ENCODE peak calls at places on chromosomes 1 and 21, in six cellular contexts. D, R, T, S, X and H are unnamed samples.

GRCh38 chr1:99062192-99062591 is 57.5 kb upstream of the PLPPR5 start:
- DNase-seq in X (no peak), D (no peak), S (no peak), T (no peak), R (no peak), H (no peak)

GRCh38 chr1:201742476-201742875 is 86.5 kb upstream of the IPO9 start:
- DNase-seq in T (no peak), S (no peak), X (no peak), D (peak; percentile 52), R (no peak), H (no peak)

GRCh38 chr1:25727819-25728286 is 72.1 kb upstream of the SELENON start:
- DNase-seq in R (no peak), T (no peak), X (peak; percentile 95), S (no peak), D (peak; percentile 58), H (no peak)

GRCh38 chr1:166915941-166916340 is 39.9 kb upstream of the TADA1 start:
- DNase-seq in D (peak; percentile 7), T (no peak), X (no peak), S (no peak), R (no peak), H (no peak)

GRCh38 chr1:168386949-168387586 is 106.4 kb downstream of the TBX19 start:
- DNase-seq in T (peak; percentile 20), S (no peak), X (peak; percentile 46), R (peak; percentile 85), D (peak; percentile 68), H (no peak)

GRCh38 chr1:5198328-5198727 is 543.9 kb downstream of the AJAP1 start:
- DNase-seq in S (no peak), X (peak; percentile 7), D (peak; percentile 47), T (no peak), R (no peak), H (no peak)

GRCh38 chr1:211925016-211925415 is 94.5 kb upstream of the LPGAT1 start:
- DNase-seq in S (peak; percentile 29), X (no peak), D (peak; percentile 51), T (no peak), R (no peak), H (no peak)

GRCh38 chr1:160045653-160046052 is 13.9 kb upstream of the PIGM start:
- DNase-seq in S (no peak), X (no peak), T (no peak), R (no peak), D (no peak), H (no peak)

GRCh38 chr1:11524465-11525150 is 45.7 kb downstream of the DISP3 start:
- DNase-seq in X (no peak), D (no peak), T (no peak), S (no peak), R (no peak), H (peak; percentile 5)

GRCh38 chr1:160117709-160118183 is 2.2 kb downstream of the ATP1A2 start:
- DNase-seq in R (no peak), S (no peak), T (no peak), D (peak; percentile 72), X (peak; percentile 61), H (no peak)

GRCh38 chr1:116376734-116377096 is 3.7 kb downstream of the ATP1A1 start:
- DNase-seq in D (no peak), T (no peak), X (no peak), S (no peak), R (no peak), H (peak; percentile 49)

GRCh38 chr1:63042278-63042677 is 258.3 kb downstream of the ATG4C start:
- DNase-seq in T (no peak), S (no peak), X (peak; percentile 84), D (peak; percentile 36), R (no peak), H (peak; percentile 14)

GRCh38 chr1:151710187-151710586 is 6.4 kb downstream of the CELF3 start:
- DNase-seq in D (peak; percentile 89), T (peak; percentile 87), X (no peak), S (peak; percentile 5), R (peak; percentile 40), H (no peak)

GRCh38 chr1:55474168-55474786 is 259.1 kb upstream of the USP24 start:
- DNase-seq in X (no peak), R (no peak), D (no peak), S (no peak), T (no peak), H (no peak)

GRCh38 chr1:159577446-159577845 is 10.2 kb upstream of the APCS start:
- DNase-seq in S (no peak), D (no peak), R (no peak), T (no peak), X (no peak), H (no peak)

GRCh38 chr1:27070390-27071048 is 57.9 kb upstream of the TENT5B start:
- DNase-seq in D (peak; percentile 33), X (no peak), R (no peak), T (no peak), S (peak; percentile 51), H (no peak)

GRCh38 chr21:35831791-35832190 is 228.5 kb downstream of the SETD4 start:
- DNase-seq in X (no peak), D (no peak), S (no peak), R (no peak), T (no peak), H (no peak)

GRCh38 chr1:71908313-71908712 is 374.0 kb downstream of the NEGR1 start:
- DNase-seq in S (no peak), R (no peak), D (no peak), X (no peak), T (no peak), H (no peak)

GRCh38 chr1:20729155-20729931 is 3.2 kb downstream of the SH2D5 start:
- DNase-seq in X (no peak), T (no peak), D (no peak), S (no peak), R (no peak), H (no peak)

GRCh38 chr1:25879675-25880074 is 4.2 kb upstream of the PAQR7 start:
- DNase-seq in X (no peak), D (no peak), T (no peak), S (no peak), R (no peak), H (no peak)

GRCh38 chr1:11078631-11079030 is 18.8 kb upstream of the SRM start:
- DNase-seq in T (no peak), S (no peak), R (no peak), D (no peak), X (no peak), H (no peak)

GRCh38 chr1:199743227-199743626 is 284.3 kb upstream of the NR5A2 start:
- DNase-seq in S (no peak), R (no peak), T (no peak), X (no peak), D (no peak), H (no peak)

GRCh38 chr1:42177551-42177981 is 13.0 kb upstream of the GUCA2A start:
- DNase-seq in T (no peak), S (no peak), R (no peak), X (no peak), D (no peak), H (no peak)

GRCh38 chr1:28115267-28115666 is 26.9 kb upstream of the EYA3 start:
- DNase-seq in R (peak; percentile 44), D (no peak), T (no peak), X (no peak), S (no peak), H (no peak)

GRCh38 chr1:226222686-226223085 is 778 bp upstream of the MIXL1 start:
- DNase-seq in T (no peak), S (no peak), X (no peak), D (no peak), R (no peak), H (no peak)
- H3K4me1 ChIP-seq in T (no peaks in the 10 kb centered on the region), S (peaks cover 29% of the 10 kb centered on the region), X (peaks cover 9% of the 10 kb centered on the region), D (peaks cover 7% of the 10 kb centered on the region), R (peaks cover 3% of the 10 kb centered on the region), H (no peaks in the 10 kb centered on the region)

DNA sequence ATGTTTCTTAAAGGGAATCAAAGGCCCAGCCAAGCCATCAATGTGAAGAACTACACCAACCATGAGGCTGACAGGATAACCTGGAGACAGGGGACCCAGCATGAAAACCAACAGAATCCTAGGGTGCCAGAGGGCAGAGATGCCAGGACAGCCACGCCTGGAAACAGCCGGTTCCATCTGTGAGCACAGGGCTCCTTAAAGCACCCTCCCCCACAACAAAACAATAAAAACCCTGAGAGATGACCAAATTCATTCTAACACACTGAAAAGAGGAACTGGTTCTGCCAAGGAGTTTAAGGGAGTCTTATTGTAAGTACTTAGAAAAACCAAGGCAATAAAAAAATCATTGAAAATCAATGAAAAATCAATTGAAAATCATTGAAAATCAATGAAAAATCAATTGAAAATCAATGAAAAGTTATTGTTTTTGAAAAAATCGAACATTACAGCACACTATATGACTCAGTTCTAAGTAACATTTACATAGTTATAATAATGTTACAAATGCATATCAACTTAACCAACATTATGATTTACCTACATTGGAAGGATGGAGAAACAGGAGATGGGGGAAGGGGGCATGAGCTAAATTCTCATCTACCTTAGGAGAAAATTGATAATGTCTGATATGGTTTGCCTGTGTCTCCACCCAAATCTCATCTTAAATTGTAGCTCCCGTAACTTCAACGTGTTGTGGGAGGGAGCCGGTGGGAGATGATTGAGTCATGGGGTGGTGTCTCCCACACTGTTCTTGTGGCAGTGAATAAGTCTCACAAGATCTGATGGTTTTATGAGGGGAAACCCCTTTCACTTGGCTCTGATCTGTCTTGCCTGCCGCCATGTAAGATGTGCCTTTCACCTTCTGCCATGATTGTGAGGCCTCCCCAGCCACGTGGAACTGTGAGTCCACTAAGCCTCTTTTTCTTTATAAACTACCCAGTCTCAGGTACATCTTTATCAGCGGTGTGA is 141.8 kb upstream of the ERG start:
- DNase-seq in T (no peak), X (no peak), D (no peak), R (no peak), S (no peak), H (no peak)
- H3K4me3 ChIP-seq in T (no peak overlapping the region), X (no peak overlapping the region), D (no peak overlapping the region), R (no peak overlapping the region), S (no peak overlapping the region), H (no peak overlapping the region)

DNA sequence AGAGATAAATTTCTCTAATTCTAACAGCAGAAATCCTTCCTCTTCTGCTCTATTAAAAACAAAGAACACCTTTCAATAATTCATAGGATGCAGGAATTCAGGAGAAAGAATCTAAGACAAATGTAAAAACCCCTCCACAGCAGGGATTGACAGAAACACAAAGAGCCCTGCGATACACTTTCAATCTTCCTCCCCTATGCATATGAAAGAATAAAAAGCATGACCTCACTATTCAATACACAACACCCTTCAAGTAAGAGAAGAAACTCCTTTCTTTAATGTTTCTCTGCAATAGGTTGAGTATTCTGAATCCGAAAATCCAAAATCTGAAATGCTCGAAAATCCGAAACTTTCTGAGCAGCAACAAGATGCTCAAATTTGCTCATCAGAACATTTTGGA is 17.1 kb downstream of the SRSF4 start:
- DNase-seq in X (no peak), T (no peak), S (no peak), R (no peak), D (no peak), H (peak; percentile 33)
- H3K36me3 ChIP-seq in X (peaks cover 28% of the 10 kb centered on the region), T (peaks cover 17% of the 10 kb centered on the region), S (peaks cover 96% of the 10 kb centered on the region), R (peaks cover 22% of the 10 kb centered on the region), D (peaks cover 22% of the 10 kb centered on the region), H (peaks cover 54% of the 10 kb centered on the region)

DNA sequence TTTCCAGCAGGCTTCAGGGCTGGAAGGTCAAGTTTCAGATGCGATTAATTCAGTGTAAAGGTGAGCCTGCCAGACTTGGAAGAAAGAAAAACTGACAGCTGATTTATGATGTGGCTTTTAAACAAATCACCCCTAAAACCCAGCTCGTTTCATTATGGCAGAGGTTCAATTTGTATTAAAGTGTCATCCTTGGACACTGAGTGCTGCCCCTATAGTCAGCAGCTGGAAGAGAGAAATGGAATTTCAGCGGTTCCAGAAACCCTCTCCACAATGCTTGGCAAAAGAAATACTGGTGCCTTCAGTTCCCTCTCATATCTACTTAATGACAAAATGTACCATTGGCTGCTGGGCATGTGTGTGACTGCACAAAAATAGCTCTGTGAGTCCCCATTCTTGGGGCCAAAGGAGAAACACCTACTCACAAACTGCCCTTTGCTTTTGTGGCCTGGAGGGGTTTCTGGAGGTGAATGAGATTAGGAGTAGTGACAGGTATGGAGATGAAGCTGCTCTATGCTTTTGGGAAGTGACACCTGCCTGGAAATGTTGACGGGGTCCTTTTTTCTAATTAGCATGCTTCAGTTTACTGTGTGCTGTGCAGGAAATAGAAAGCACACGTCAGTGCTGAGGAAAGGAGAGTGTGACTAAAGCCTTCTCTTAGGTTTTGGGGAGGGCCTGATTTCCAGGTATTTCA is 95.1 kb upstream of the TSPAN2 start:
- DNase-seq in R (no peak), D (no peak), X (peak; percentile 27), T (no peak), S (no peak), H (no peak)
- H3K4me1 ChIP-seq in R (no peaks in the 10 kb centered on the region), D (peaks cover 5% of the 10 kb centered on the region), X (peaks cover 19% of the 10 kb centered on the region), T (peaks cover 2% of the 10 kb centered on the region), S (no peaks in the 10 kb centered on the region), H (no peaks in the 10 kb centered on the region)